ENCODE peak calls at places on chromosome 6, in five cellular contexts. One of them, this sample, is unnamed.

GRCh38 chr6:45661667-45662066 is 283.9 kb upstream of the SUPT3H start:
- DNase-seq in AG10803: peak
- DNase-seq in fibroblast of mammary gland: peak
- DNase-seq in adrenal gland: no peak
- DNase-seq in GM23338: no peak
- DNase-seq in this sample: peak

GRCh38 chr6:99308788-99309187 is 40.7 kb downstream of the FAXC start:
- DNase-seq in fibroblast of mammary gland: no peak
- DNase-seq in AG10803: no peak
- DNase-seq in adrenal gland: no peak
- DNase-seq in GM23338: no peak
- DNase-seq in this sample: no peak

GRCh38 chr6:114452785-114453401 is 110.1 kb upstream of the HS3ST5 start:
- DNase-seq in fibroblast of mammary gland: no peak
- DNase-seq in adrenal gland: no peak
- DNase-seq in GM23338: no peak
- DNase-seq in AG10803: no peak
- DNase-seq in this sample: no peak

GRCh38 chr6:35016417-35017221 is 124.5 kb downstream of the TCP11 start:
- DNase-seq in adrenal gland: peak
- DNase-seq in AG10803: peak
- DNase-seq in GM23338: no peak
- DNase-seq in fibroblast of mammary gland: peak
- DNase-seq in this sample: peak

GRCh38 chr6:163335671-163336545 is 78.6 kb upstream of the QKI start:
- DNase-seq in fibroblast of mammary gland: no peak
- DNase-seq in adrenal gland: peak
- DNase-seq in AG10803: no peak
- DNase-seq in GM23338: peak
- DNase-seq in this sample: peak

GRCh38 chr6:40353197-40353966 is 233.8 kb downstream of the LRFN2 start:
- DNase-seq in AG10803: no peak
- DNase-seq in adrenal gland: no peak
- DNase-seq in fibroblast of mammary gland: no peak
- DNase-seq in GM23338: no peak
- DNase-seq in this sample: no peak

GRCh38 chr6:36633915-36634314 is 39.8 kb downstream of the SRSF3 start:
- DNase-seq in adrenal gland: no peak
- DNase-seq in fibroblast of mammary gland: peak
- DNase-seq in GM23338: no peak
- DNase-seq in AG10803: peak
- DNase-seq in this sample: peak

GRCh38 chr6:104642871-104643270 is 216.8 kb downstream of the HACE1 start:
- DNase-seq in AG10803: peak
- DNase-seq in GM23338: no peak
- DNase-seq in adrenal gland: no peak
- DNase-seq in fibroblast of mammary gland: peak
- DNase-seq in this sample: no peak

GRCh38 chr6:142842423-142843261 is 102.3 kb downstream of the HIVEP2 start:
- DNase-seq in adrenal gland: no peak
- DNase-seq in GM23338: no peak
- DNase-seq in AG10803: no peak
- DNase-seq in fibroblast of mammary gland: peak
- DNase-seq in this sample: peak

GRCh38 chr6:72579865-72580264 is 42.0 kb upstream of the KCNQ5 start:
- DNase-seq in GM23338: no peak
- DNase-seq in adrenal gland: no peak
- DNase-seq in AG10803: peak
- DNase-seq in fibroblast of mammary gland: peak
- DNase-seq in this sample: peak

GRCh38 chr6:128007658-128008057 is 106.8 kb upstream of the THEMIS start:
- DNase-seq in fibroblast of mammary gland: no peak
- DNase-seq in adrenal gland: no peak
- DNase-seq in GM23338: no peak
- DNase-seq in AG10803: no peak
- DNase-seq in this sample: peak

GRCh38 chr6:46688117-46688965 is 656 bp downstream of the TDRD6 start:
- DNase-seq in adrenal gland: no peak
- DNase-seq in AG10803: no peak
- DNase-seq in GM23338: peak
- DNase-seq in fibroblast of mammary gland: no peak
- DNase-seq in this sample: no peak

GRCh38 chr6:106773482-106773881 is 144.1 kb downstream of the QRSL1 start:
- DNase-seq in GM23338: no peak
- DNase-seq in AG10803: no peak
- DNase-seq in fibroblast of mammary gland: no peak
- DNase-seq in adrenal gland: no peak
- DNase-seq in this sample: no peak

GRCh38 chr6:85864453-85865401 is 222.0 kb upstream of the SYNCRIP start:
- DNase-seq in adrenal gland: no peak
- DNase-seq in GM23338: no peak
- DNase-seq in fibroblast of mammary gland: peak
- DNase-seq in AG10803: peak
- DNase-seq in this sample: peak

GRCh38 chr6:56749632-56750151 is 107.0 kb upstream of the DST start:
- DNase-seq in GM23338: no peak
- DNase-seq in fibroblast of mammary gland: peak
- DNase-seq in AG10803: peak
- DNase-seq in adrenal gland: no peak
- DNase-seq in this sample: no peak

GRCh38 chr6:6701864-6702263 is 113.3 kb downstream of the LY86 start:
- DNase-seq in AG10803: peak
- DNase-seq in fibroblast of mammary gland: no peak
- DNase-seq in adrenal gland: no peak
- DNase-seq in GM23338: no peak
- DNase-seq in this sample: peak

GRCh38 chr6:106084106-106084963 is 1.8 kb upstream of the PRDM1 start:
- DNase-seq in GM23338: peak
- DNase-seq in adrenal gland: no peak
- DNase-seq in fibroblast of mammary gland: peak
- DNase-seq in AG10803: peak
- DNase-seq in this sample: peak

GRCh38 chr6:126176266-126176665 is 163.6 kb upstream of the CENPW start:
- DNase-seq in adrenal gland: no peak
- DNase-seq in fibroblast of mammary gland: peak
- DNase-seq in GM23338: peak
- DNase-seq in AG10803: no peak
- DNase-seq in this sample: peak

GRCh38 chr6:116932496-116932895 is 55.5 kb downstream of the RFX6 start:
- DNase-seq in fibroblast of mammary gland: no peak
- DNase-seq in adrenal gland: no peak
- DNase-seq in GM23338: no peak
- DNase-seq in AG10803: no peak
- DNase-seq in this sample: no peak

GRCh38 chr6:16706029-16706428 is 55.2 kb downstream of the ATXN1 start:
- DNase-seq in AG10803: no peak
- DNase-seq in GM23338: no peak
- DNase-seq in fibroblast of mammary gland: no peak
- DNase-seq in adrenal gland: no peak
- DNase-seq in this sample: no peak

GRCh38 chr6:13455604-13456003 is 31.8 kb downstream of the GFOD1 start:
- DNase-seq in adrenal gland: no peak
- DNase-seq in GM23338: no peak
- DNase-seq in fibroblast of mammary gland: no peak
- DNase-seq in AG10803: no peak
- DNase-seq in this sample: no peak

GRCh38 chr6:140909620-140910019 is 1223.1 kb upstream of the GJE1 start:
- DNase-seq in fibroblast of mammary gland: peak
- DNase-seq in AG10803: no peak
- DNase-seq in adrenal gland: no peak
- DNase-seq in GM23338: no peak
- DNase-seq in this sample: no peak

GRCh38 chr6:119479860-119480655 is 130.5 kb upstream of the MAN1A1 start:
- DNase-seq in GM23338: no peak
- DNase-seq in adrenal gland: no peak
- DNase-seq in fibroblast of mammary gland: peak
- DNase-seq in AG10803: peak
- DNase-seq in this sample: peak

GRCh38 chr6:126628125-126628524 is 288.2 kb downstream of the CENPW start:
- DNase-seq in adrenal gland: no peak
- DNase-seq in AG10803: no peak
- DNase-seq in GM23338: peak
- DNase-seq in fibroblast of mammary gland: no peak
- DNase-seq in this sample: no peak

GRCh38 chr6:54157405-54157804 is 46.2 kb downstream of the MLIP start:
- DNase-seq in adrenal gland: no peak
- DNase-seq in GM23338: no peak
- DNase-seq in AG10803: no peak
- DNase-seq in fibroblast of mammary gland: no peak
- DNase-seq in this sample: no peak

GRCh38 chr6:57432919-57433684 is 115.7 kb downstream of the PRIM2 start:
- DNase-seq in GM23338: no peak
- DNase-seq in adrenal gland: no peak
- DNase-seq in AG10803: peak
- DNase-seq in fibroblast of mammary gland: peak
- DNase-seq in this sample: peak

GRCh38 chr6:158232445-158233213 is 64.5 kb downstream of the GTF2H5 start:
- DNase-seq in adrenal gland: peak
- DNase-seq in GM23338: peak
- DNase-seq in fibroblast of mammary gland: peak
- DNase-seq in AG10803: peak
- DNase-seq in this sample: peak

GRCh38 chr6:27940766-27941165 is 16.3 kb upstream of the OR2B6 start:
- DNase-seq in GM23338: no peak
- DNase-seq in fibroblast of mammary gland: peak
- DNase-seq in adrenal gland: no peak
- DNase-seq in AG10803: no peak
- DNase-seq in this sample: no peak

GRCh38 chr6:126873351-126873750 is 245.1 kb upstream of the RSPO3 start:
- DNase-seq in GM23338: no peak
- DNase-seq in fibroblast of mammary gland: peak
- DNase-seq in AG10803: peak
- DNase-seq in adrenal gland: no peak
- DNase-seq in this sample: no peak

GRCh38 chr6:101477436-101477835 is 83.9 kb downstream of the GRIK2 start:
- DNase-seq in AG10803: peak
- DNase-seq in adrenal gland: no peak
- DNase-seq in GM23338: no peak
- DNase-seq in fibroblast of mammary gland: no peak
- DNase-seq in this sample: no peak

GRCh38 chr6:113907107-113907506 is 50.0 kb downstream of the MARCKS start:
- DNase-seq in adrenal gland: no peak
- DNase-seq in AG10803: no peak
- DNase-seq in GM23338: no peak
- DNase-seq in fibroblast of mammary gland: no peak
- DNase-seq in this sample: peak

GRCh38 chr6:40307712-40308111 is 279.5 kb downstream of the LRFN2 start:
- DNase-seq in AG10803: no peak
- DNase-seq in GM23338: no peak
- DNase-seq in adrenal gland: no peak
- DNase-seq in fibroblast of mammary gland: no peak
- DNase-seq in this sample: no peak

GRCh38 chr6:16670183-16670582 is 91.1 kb downstream of the ATXN1 start:
- DNase-seq in GM23338: no peak
- DNase-seq in AG10803: peak
- DNase-seq in adrenal gland: no peak
- DNase-seq in fibroblast of mammary gland: peak
- DNase-seq in this sample: no peak

GRCh38 chr6:92623441-92623840 is 795.9 kb downstream of the EPHA7 start:
- DNase-seq in fibroblast of mammary gland: no peak
- DNase-seq in GM23338: no peak
- DNase-seq in adrenal gland: no peak
- DNase-seq in AG10803: no peak
- DNase-seq in this sample: no peak

GRCh38 chr6:1496836-1497592 is 107.6 kb downstream of the FOXF2 start:
- DNase-seq in GM23338: no peak
- DNase-seq in fibroblast of mammary gland: no peak
- DNase-seq in AG10803: no peak
- DNase-seq in adrenal gland: no peak
- DNase-seq in this sample: no peak
- H3K4me3 ChIP-seq in GM23338: no peak
- H3K4me3 ChIP-seq in fibroblast of mammary gland: no peak
- H3K4me3 ChIP-seq in AG10803: no peak
- H3K4me3 ChIP-seq in adrenal gland: no peak
- H3K4me3 ChIP-seq in this sample: no peak

GRCh38 chr6:26017567-26017966 is 55.0 kb downstream of the TRIM38 start:
- DNase-seq in fibroblast of mammary gland: peak
- DNase-seq in adrenal gland: peak
- DNase-seq in GM23338: peak
- DNase-seq in AG10803: peak
- DNase-seq in this sample: peak
- TF ChIP-seq CTCF in fibroblast of mammary gland: peak
- TF ChIP-seq CTCF in adrenal gland: no peak
- TF ChIP-seq CTCF in GM23338: peak
- TF ChIP-seq CTCF in AG10803: peak
- TF ChIP-seq CTCF in this sample: peak

GRCh38 chr6:18596529-18596835 is 209.3 kb downstream of the RNF144B start:
- DNase-seq in adrenal gland: no peak
- DNase-seq in AG10803: no peak
- DNase-seq in fibroblast of mammary gland: no peak
- DNase-seq in GM23338: no peak
- DNase-seq in this sample: no peak
- H3K4me3 ChIP-seq in adrenal gland: no peak
- H3K4me3 ChIP-seq in AG10803: no peak
- H3K4me3 ChIP-seq in fibroblast of mammary gland: no peak
- H3K4me3 ChIP-seq in GM23338: no peak
- H3K4me3 ChIP-seq in this sample: no peak

GRCh38 chr6:138403801-138404665 is at the start of gene HEBP2:
- DNase-seq in AG10803: peak
- DNase-seq in GM23338: peak
- DNase-seq in adrenal gland: peak
- DNase-seq in fibroblast of mammary gland: peak
- DNase-seq in this sample: peak

GRCh38 chr6:138403324-138403800 is 661 bp upstream of the HEBP2 start:
- DNase-seq in AG10803: no peak
- DNase-seq in GM23338: no peak
- DNase-seq in fibroblast of mammary gland: no peak
- DNase-seq in adrenal gland: peak
- DNase-seq in this sample: peak

GRCh38 chr6:138404666-138405337 is 779 bp downstream of the HEBP2 start:
- DNase-seq in adrenal gland: peak
- DNase-seq in AG10803: no peak
- DNase-seq in GM23338: no peak
- DNase-seq in fibroblast of mammary gland: no peak
- DNase-seq in this sample: peak

GRCh38 chr6:138405816-138406403 is 1.9 kb downstream of the HEBP2 start:
- DNase-seq in AG10803: no peak
- DNase-seq in adrenal gland: no peak
- DNase-seq in fibroblast of mammary gland: no peak
- DNase-seq in GM23338: no peak
- DNase-seq in this sample: no peak

GRCh38 chr6:138406443-138406842 is 2.4 kb downstream of the HEBP2 start:
- DNase-seq in GM23338: no peak
- DNase-seq in fibroblast of mammary gland: no peak
- DNase-seq in AG10803: no peak
- DNase-seq in adrenal gland: no peak
- DNase-seq in this sample: no peak
- TF ChIP-seq CTCF in GM23338: no peak
- TF ChIP-seq CTCF in fibroblast of mammary gland: no peak
- TF ChIP-seq CTCF in AG10803: peak
- TF ChIP-seq CTCF in adrenal gland: no peak
- TF ChIP-seq CTCF in this sample: no peak

GRCh38 chr6:71403422-71404134 is 115.0 kb downstream of the OGFRL1 start:
- DNase-seq in adrenal gland: no peak
- DNase-seq in AG10803: no peak
- DNase-seq in GM23338: peak
- DNase-seq in fibroblast of mammary gland: no peak
- DNase-seq in this sample: no peak
- H3K4me3 ChIP-seq in adrenal gland: no peak
- H3K4me3 ChIP-seq in AG10803: no peak
- H3K4me3 ChIP-seq in GM23338: no peak
- H3K4me3 ChIP-seq in fibroblast of mammary gland: no peak
- H3K4me3 ChIP-seq in this sample: peak

This sample was measured in fibroblast of villous mesenchyme.